ENCODE peak calls at places on chromosome 6, in five cellular contexts. I, D, S, M and B are unnamed samples.

GRCh38 chr6:28922841-28923317 is 906 bp downstream of the TRIM27 start:
- DNase-seq in I (no peak), D (peak; percentile 52), S (no peak), M (peak; percentile 77), B (no peak)

GRCh38 chr6:129786548-129786947 is 74.6 kb downstream of the TMEM244 start:
- DNase-seq in I (no peak), D (no peak), S (no peak), M (no peak), B (no peak)

GRCh38 chr6:39053016-39053595 is 4.5 kb downstream of the GLP1R start:
- DNase-seq in I (no peak), D (no peak), S (no peak), M (no peak), B (peak; percentile 37)

GRCh38 chr6:7673063-7673536 is 52.8 kb upstream of the BMP6 start:
- DNase-seq in I (peak; percentile 50), D (peak; percentile 63), S (peak; percentile 48), M (peak; percentile 15), B (peak; percentile 85)

GRCh38 chr6:38776515-38776914 is 61.4 kb downstream of the DNAH8 start:
- DNase-seq in I (no peak), D (no peak), S (no peak), M (peak; percentile 23), B (no peak)

GRCh38 chr6:109456710-109457595 is 1.4 kb upstream of the MICAL1 start:
- DNase-seq in I (no peak), D (peak; percentile 73), S (no peak), M (peak; percentile 18), B (peak; percentile 87)

GRCh38 chr6:56842602-56843475 is 112.1 kb upstream of the BEND6 start:
- DNase-seq in I (no peak), D (peak; percentile 37), S (no peak), M (peak; percentile 53), B (peak; percentile 70)

GRCh38 chr6:19838442-19839236 is 1.5 kb downstream of the ID4 start:
- DNase-seq in I (peak; percentile 33), D (peak; percentile 32), S (no peak), M (no peak), B (peak; percentile 71)

GRCh38 chr6:168877821-168878282 is 375.8 kb downstream of the THBS2 start:
- DNase-seq in I (no peak), D (peak; percentile 70), S (no peak), M (no peak), B (no peak)

GRCh38 chr6:159279790-159280277 is 110.6 kb downstream of the FNDC1 start:
- DNase-seq in I (peak; percentile 24), D (no peak), S (no peak), M (no peak), B (no peak)

GRCh38 chr6:1310628-1311399 is 1.1 kb upstream of the FOXQ1 start:
- DNase-seq in I (peak; percentile 16), D (peak; percentile 72), S (no peak), M (no peak), B (no peak)

GRCh38 chr6:134074151-134074712 is 21.8 kb upstream of the SLC2A12 start:
- DNase-seq in I (no peak), D (no peak), S (no peak), M (peak; percentile 33), B (no peak)

GRCh38 chr6:160782228-160782627 is 80.2 kb downstream of the PLG start:
- DNase-seq in I (no peak), D (no peak), S (no peak), M (no peak), B (no peak)

GRCh38 chr6:66771626-66772025 is 1064.6 kb upstream of the EYS start:
- DNase-seq in I (no peak), D (no peak), S (no peak), M (no peak), B (no peak)

GRCh38 chr6:14775528-14775927 is 470.3 kb upstream of the JARID2 start:
- DNase-seq in I (no peak), D (no peak), S (no peak), M (no peak), B (no peak)

GRCh38 chr6:14286144-14286543 is 168.6 kb downstream of the CD83 start:
- DNase-seq in I (peak; percentile 35), D (no peak), S (no peak), M (no peak), B (no peak)

GRCh38 chr6:34601706-34602105 is 45.6 kb upstream of the SPDEF start:
- DNase-seq in I (no peak), D (no peak), S (no peak), M (no peak), B (no peak)

GRCh38 chr6:48378874-48379407 is 267.9 kb upstream of the PTCHD4 start:
- DNase-seq in I (no peak), D (no peak), S (no peak), M (no peak), B (no peak)

GRCh38 chr6:6806793-6807518 is 218.4 kb downstream of the LY86 start:
- DNase-seq in I (no peak), D (peak; percentile 39), S (peak; percentile 73), M (no peak), B (no peak)

GRCh38 chr6:71489736-71490135 is 201.1 kb downstream of the OGFRL1 start:
- DNase-seq in I (peak; percentile 10), D (no peak), S (no peak), M (peak; percentile 90), B (no peak)

GRCh38 chr6:89242574-89243330 is 25.6 kb upstream of the GABRR1 start:
- DNase-seq in I (peak; percentile 59), D (peak; percentile 12), S (peak; percentile 36), M (peak; percentile 60), B (no peak)

GRCh38 chr6:3363296-3364025 is 93.4 kb downstream of the SLC22A23 start:
- DNase-seq in I (peak; percentile 68), D (peak; percentile 89), S (peak; percentile 54), M (no peak), B (peak; percentile 82)

GRCh38 chr6:50128420-50129005 is 78.8 kb upstream of the DEFB112 start:
- DNase-seq in I (no peak), D (no peak), S (peak; percentile 6), M (peak; percentile 14), B (no peak)

GRCh38 chr6:55953384-55953783 is 78.0 kb upstream of the BMP5 start:
- DNase-seq in I (peak; percentile 15), D (no peak), S (no peak), M (peak; percentile 51), B (no peak)

GRCh38 chr6:73207221-73207837 is 18.0 kb downstream of the KHDC1L start:
- DNase-seq in I (no peak), D (no peak), S (no peak), M (no peak), B (no peak)

GRCh38 chr6:89430563-89430962 is 2.4 kb upstream of the ANKRD6 start:
- DNase-seq in I (no peak), D (no peak), S (no peak), M (no peak), B (no peak)

GRCh38 chr6:64505312-64505711 is 869.7 kb downstream of the PHF3 start:
- DNase-seq in I (no peak), D (no peak), S (peak; percentile 9), M (no peak), B (no peak)

GRCh38 chr6:93721386-93722048 is 302.2 kb upstream of the EPHA7 start:
- DNase-seq in I (no peak), D (no peak), S (no peak), M (peak; percentile 2), B (no peak)

GRCh38 chr6:101083533-101084172 is 202.5 kb upstream of the ASCC3 start:
- DNase-seq in I (no peak), D (no peak), S (no peak), M (no peak), B (no peak)

GRCh38 chr6:1321715-1322114 is 9.8 kb downstream of the FOXQ1 start:
- DNase-seq in I (no peak), D (no peak), S (no peak), M (no peak), B (no peak)

GRCh38 chr6:126170875-126171489 is 168.9 kb upstream of the CENPW start:
- DNase-seq in I (no peak), D (peak; percentile 17), S (peak; percentile 51), M (peak; percentile 48), B (no peak)

GRCh38 chr6:4446982-4447381 is 311.6 kb upstream of the ECI2 start:
- DNase-seq in I (no peak), D (no peak), S (no peak), M (no peak), B (no peak)

GRCh38 chr6:158272324-158272723 is 39.9 kb upstream of the TULP4 start:
- DNase-seq in I (no peak), D (no peak), S (no peak), M (no peak), B (no peak)

DNA sequence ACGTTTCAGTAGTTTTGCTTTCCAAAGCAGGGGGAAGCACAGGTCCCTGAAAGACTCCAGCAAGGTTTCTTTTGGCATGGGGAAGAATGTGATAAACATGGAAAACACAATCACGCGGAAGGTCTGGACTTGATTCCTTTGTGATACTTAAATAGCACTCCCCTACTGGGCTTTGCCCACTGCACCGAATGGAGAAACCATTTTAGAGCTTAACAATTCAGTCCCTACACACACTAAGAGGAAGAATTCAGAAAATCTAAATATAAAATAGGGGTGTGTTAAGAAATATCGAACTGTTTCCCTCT is 71.4 kb upstream of the NHSL1 start:
- DNase-seq in I (no peak), D (no peak), S (no peak), M (peak; percentile 60), B (no peak)
- H3K4me3 ChIP-seq in I (no peak overlapping the region), D (no peak overlapping the region), S (no peak overlapping the region), M (no peak overlapping the region), B (no peak overlapping the region)

DNA sequence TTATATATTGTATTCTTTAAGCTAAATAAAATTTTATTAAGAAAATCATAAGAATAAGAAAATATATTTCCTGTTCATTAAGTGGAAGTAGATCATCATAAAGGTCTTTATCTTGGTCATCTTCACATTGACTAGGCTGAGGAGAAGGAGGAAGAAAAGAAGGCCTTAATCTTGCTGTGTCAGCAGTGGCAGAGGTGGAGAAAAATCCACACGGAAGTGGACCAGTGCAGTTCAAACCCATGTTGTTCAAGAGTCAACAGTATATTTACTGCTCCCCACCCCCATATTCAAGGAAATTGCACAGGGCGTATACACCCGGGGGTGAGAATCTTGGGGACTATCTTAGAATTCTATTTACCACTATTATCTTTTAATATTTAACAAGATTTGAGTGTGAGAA is 178.6 kb upstream of the SCGN start:
- DNase-seq in I (no peak), D (no peak), S (no peak), M (no peak), B (no peak)
- TF ChIP-seq POLR2AphosphoS5 in I (no peak), D (no peak), S (no peak), M (no peak), B (no peak)

DNA sequence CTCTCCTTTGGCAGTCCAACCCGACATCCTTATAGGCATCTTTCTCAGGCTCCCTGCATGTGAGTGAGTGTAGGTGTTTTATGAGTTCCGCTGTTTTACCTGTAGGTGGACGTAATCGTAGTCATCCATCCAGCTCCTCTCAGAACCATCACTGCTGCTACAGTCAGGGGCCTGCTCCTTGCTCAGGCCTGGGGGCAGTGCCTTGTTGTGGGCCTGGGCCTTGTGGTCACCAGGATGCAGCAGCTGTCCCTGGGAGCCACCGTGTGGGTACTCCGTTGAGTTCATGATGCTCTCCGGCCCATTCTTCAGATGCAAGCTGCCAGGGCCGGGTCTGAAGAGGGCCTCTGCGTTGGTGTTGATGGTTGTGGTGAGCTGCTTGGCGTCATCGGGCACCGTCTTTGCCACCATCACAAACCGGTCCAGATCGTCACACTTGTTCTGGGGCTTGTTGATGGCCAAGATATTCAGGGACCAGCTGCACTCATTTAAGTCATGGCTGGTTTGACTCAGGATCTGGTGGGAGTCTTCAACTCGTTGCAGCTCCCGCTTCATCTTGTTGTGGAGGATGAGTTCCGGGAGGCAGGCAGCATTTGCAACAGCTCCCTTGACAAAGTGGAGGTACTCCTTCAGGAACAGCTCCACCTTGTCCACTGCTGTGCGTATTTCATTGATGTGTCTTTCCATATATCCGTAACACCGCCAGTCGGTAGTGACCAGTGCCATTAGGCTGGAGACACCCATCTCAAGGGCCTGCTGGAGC is 42.4 kb downstream of the NEDD9 start:
- DNase-seq in I (no peak), D (no peak), S (no peak), M (no peak), B (no peak)
- H3K27me3 ChIP-seq in I (no peaks in the 10 kb centered on the region), D (no peaks in the 10 kb centered on the region), S (peaks cover 40% of the 10 kb centered on the region), M (no peaks in the 10 kb centered on the region), B (no peaks in the 10 kb centered on the region)

GRCh38 chr6:16239798-16240123 is 1.4 kb downstream of the GMPR start:
- DNase-seq in I (peak; percentile 86), D (no peak), S (no peak), M (no peak), B (no peak)
- H3K4me3 ChIP-seq in I (peak overlapping the region; percentile 74), D (no peak overlapping the region), S (peak overlapping the region; percentile 58), M (no peak overlapping the region), B (peak overlapping the region; percentile 68)